ENCODE peak calls at places on chromosomes 12 and 14, in four cellular contexts. D is A549, O is SK-N-SH, B is GM12878. R is an unnamed sample.

GRCh38 chr12:83250866-83251265 is 564.2 kb downstream of the TMTC2 start:
- DNase-seq in D (no peak), O (no peak), B (no peak), R (no peak)

GRCh38 chr12:104870797-104871196 is 87.3 kb downstream of the SLC41A2 start:
- DNase-seq in D (no peak), O (no peak), B (peak), R (no peak)

GRCh38 chr12:107884769-107885694 is 110.5 kb downstream of the ASCL4 start:
- DNase-seq in D (peak), O (peak), B (no peak), R (peak)

GRCh38 chr12:26017484-26018211 is 59.2 kb downstream of the RASSF8 start:
- DNase-seq in D (peak), O (peak), B (no peak), R (peak)

GRCh38 chr12:122984612-122985358 is 4.3 kb downstream of the ARL6IP4 start:
- DNase-seq in D (no peak), O (no peak), B (no peak), R (peak)

GRCh38 chr12:127083028-127083949 is 1183.7 kb upstream of the TMEM132C start:
- DNase-seq in D (peak), O (peak), B (peak), R (peak)

GRCh38 chr12:42469355-42470006 is 120.1 kb downstream of the PRICKLE1 start:
- DNase-seq in D (no peak), O (no peak), B (peak), R (no peak)

GRCh38 chr14:99391671-99392070 is 89.0 kb downstream of the SETD3 start:
- DNase-seq in D (no peak), O (no peak), B (no peak), R (no peak)

GRCh38 chr12:15535287-15535895 is 213.1 kb downstream of the PTPRO start:
- DNase-seq in D (no peak), O (no peak), B (no peak), R (no peak)

GRCh38 chr14:58882577-58883018 is 244.8 kb downstream of the DACT1 start:
- DNase-seq in D (no peak), O (no peak), B (no peak), R (no peak)

GRCh38 chr12:124509676-124510300 is 57.6 kb downstream of the NCOR2 start:
- DNase-seq in D (no peak), O (peak), B (no peak), R (peak)

GRCh38 chr12:76042147-76042546 is 10.6 kb upstream of the PHLDA1 start:
- DNase-seq in D (no peak), O (no peak), B (no peak), R (no peak)

GRCh38 chr14:105528859-105529505 is 2.6 kb downstream of the TMEM121 start:
- DNase-seq in D (no peak), O (no peak), B (no peak), R (no peak)

GRCh38 chr12:124426594-124427550 is 132.0 kb downstream of the RFLNA start:
- DNase-seq in D (no peak), O (no peak), B (no peak), R (no peak)

GRCh38 chr14:68659021-68659931 is 133.6 kb downstream of the ZFP36L1 start:
- DNase-seq in D (no peak), O (no peak), B (no peak), R (no peak)

GRCh38 chr12:113895176-113895575 is 70.9 kb downstream of the RBM19 start:
- DNase-seq in D (no peak), O (no peak), B (no peak), R (no peak)

GRCh38 chr12:9148926-9149325 is 33.2 kb upstream of the A2M start:
- DNase-seq in D (no peak), O (no peak), B (no peak), R (no peak)

GRCh38 chr12:51538149-51538548 is 52.9 kb upstream of the SCN8A start:
- DNase-seq in D (no peak), O (no peak), B (no peak), R (no peak)

GRCh38 chr12:18074001-18074400 is 16.0 kb downstream of the RERGL start:
- DNase-seq in D (no peak), O (no peak), B (no peak), R (no peak)

GRCh38 chr12:56836317-56836716 is 73.2 kb downstream of the HSD17B6 start:
- DNase-seq in D (no peak), O (no peak), B (no peak), R (no peak)

DNA sequence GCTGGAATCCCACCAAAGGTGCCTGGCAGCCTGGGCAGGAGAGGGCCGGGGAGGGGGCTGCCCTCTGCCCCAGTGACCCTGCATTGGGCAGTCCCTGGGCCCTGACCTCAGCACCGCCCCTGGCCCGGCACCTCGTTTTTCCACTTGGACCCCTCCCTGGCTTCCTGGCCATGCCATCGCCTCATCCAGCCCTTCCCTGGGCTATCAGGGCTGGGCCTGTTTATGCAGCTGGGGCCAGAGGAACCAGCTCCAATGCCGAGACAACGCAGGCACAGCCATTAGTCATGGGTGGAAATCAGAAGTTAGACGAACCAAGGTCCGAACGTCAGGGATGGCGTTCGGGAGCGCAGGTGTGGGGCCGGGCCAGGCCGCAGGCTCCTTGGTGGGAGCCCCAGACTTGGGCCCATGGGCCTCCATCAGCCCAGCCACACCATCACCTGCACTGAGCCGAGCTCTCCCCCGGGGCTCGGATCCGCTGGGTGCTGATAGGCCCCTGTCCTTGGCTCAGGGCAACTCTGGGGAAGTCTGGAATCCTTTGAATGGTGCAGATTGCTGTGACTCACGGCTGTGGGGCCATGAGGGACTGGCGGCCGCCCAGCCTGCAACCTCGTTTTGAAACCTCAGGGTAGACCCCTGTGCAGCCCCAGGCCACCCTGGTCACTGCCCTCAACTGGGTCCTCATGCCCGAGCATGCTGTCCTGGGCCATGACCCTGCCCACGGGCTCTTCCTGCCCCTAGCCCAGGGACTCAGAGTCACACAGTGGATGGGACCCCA is 169.4 kb downstream of the KIF26A start:
- DNase-seq in D (no peak), O (no peak), B (no peak), R (no peak)
- TF ChIP-seq PBX3 in D (no peak), O (no peak), B (no peak), R (no peak)

DNA sequence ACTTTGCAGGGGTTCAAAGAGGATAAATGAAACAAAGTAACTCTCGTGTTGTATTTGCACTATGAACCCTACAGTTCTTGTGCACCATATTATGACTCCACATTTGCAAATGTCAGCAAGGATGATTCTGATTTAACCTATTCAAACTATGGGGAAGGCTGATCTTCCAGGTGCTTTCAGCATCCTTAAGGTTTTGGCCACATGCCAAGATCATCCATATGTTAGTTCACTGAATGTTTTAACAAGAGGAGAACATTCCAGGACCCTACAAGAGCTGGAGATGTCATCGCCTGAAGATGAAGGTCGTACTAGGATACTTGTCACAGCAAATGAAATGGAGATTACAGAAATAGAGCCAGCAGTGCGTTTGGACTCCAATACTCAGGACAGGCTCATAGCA is 114.2 kb downstream of the DHRS2 start:
- DNase-seq in D (no peak), O (no peak), B (no peak), R (no peak)
- TF ChIP-seq PBX3 in D (no peak), O (no peak), B (no peak), R (no peak)

GRCh38 chr14:90381999-90382451 is 14.8 kb upstream of the CALM1 start:
- DNase-seq in D (no peak), O (peak), B (no peak), R (peak)

GRCh38 chr14:90382491-90383125 is 14.2 kb upstream of the CALM1 start:
- DNase-seq in D (peak), O (peak), B (no peak), R (peak)

GRCh38 chr14:90383126-90383730 is 13.6 kb upstream of the CALM1 start:
- DNase-seq in D (peak), O (peak), B (peak), R (peak)

GRCh38 chr14:90383731-90384542 is 12.9 kb upstream of the CALM1 start:
- DNase-seq in D (no peak), O (peak), B (no peak), R (peak)

GRCh38 chr14:90381011-90381790 is 15.6 kb upstream of the CALM1 start:
- DNase-seq in D (no peak), O (no peak), B (no peak), R (peak)
- TF ChIP-seq PBX3 in D (no peak), O (no peak), B (no peak), R (no peak)

GRCh38 chr12:66662179-66662578 is 16.7 kb downstream of the GRIP1 start:
- DNase-seq in D (no peak), O (no peak), B (no peak), R (no peak)
- TF ChIP-seq PBX3 in D (no peak), O (no peak), B (no peak), R (no peak)

GRCh38 chr14:36522972-36523685 is 3.1 kb upstream of the NKX2-1 start:
- DNase-seq in D (no peak), O (no peak), B (no peak), R (no peak)
- TF ChIP-seq PBX3 in D (no peak), O (no peak), B (no peak), R (no peak)

GRCh38 chr12:62523619-62524018 is 57.0 kb downstream of the MON2 start:
- DNase-seq in D (no peak), O (no peak), B (no peak), R (no peak)

GRCh38 chr12:62519043-62519442 is 52.4 kb downstream of the MON2 start:
- DNase-seq in D (peak), O (no peak), B (no peak), R (no peak)

GRCh38 chr12:62520361-62520760 is 53.7 kb downstream of the MON2 start:
- DNase-seq in D (no peak), O (no peak), B (no peak), R (no peak)

GRCh38 chr12:62525306-62525705 is 58.7 kb downstream of the MON2 start:
- DNase-seq in D (no peak), O (no peak), B (no peak), R (no peak)

DNA sequence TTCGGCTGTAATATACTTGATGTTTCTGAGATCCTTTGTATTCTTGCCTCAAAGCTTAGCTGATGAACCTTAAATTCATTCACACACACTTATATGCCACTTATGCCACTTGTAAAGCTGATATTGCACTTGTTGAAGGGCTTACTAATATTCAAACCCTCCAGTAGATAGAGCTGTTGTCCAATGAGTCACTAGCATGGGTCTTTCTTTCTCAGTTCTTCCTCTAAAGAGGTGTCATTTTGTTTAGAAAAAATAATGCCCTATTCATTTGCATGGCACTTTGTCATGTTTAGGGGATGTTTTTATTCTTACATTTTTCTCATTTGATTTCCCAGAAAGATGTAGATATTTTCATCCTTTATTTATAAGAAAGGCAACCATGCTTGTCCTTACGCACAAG is 56.4 kb downstream of the MON2 start:
- DNase-seq in D (no peak), O (no peak), B (no peak), R (no peak)
- TF ChIP-seq PBX3 in D (no peak), O (no peak), B (no peak), R (no peak)